ENCODE peak calls at places on chromosomes 1 and 21, in seven cellular contexts. L is stimulated activated CD8-positive, alpha-beta memory T cell treated with anti-CD3 and anti-CD28 coated beads, Interleukin-4, amount 100 ng/mL, for 24 hours; E is non-pigmented ciliary epithelial cell; Q is NCI-H1092 treated with DMSO at 0.1 percent for 48 hours; C is iPS-NIHi11; Y is tibial nerve; O is activated CD4-positive, alpha-beta T cell treated with anti-CD3 and anti-CD28 coated beads for 1 hour. H is an unnamed sample.

GRCh38 chr1:182394055-182394775 is 2.6 kb upstream of the GLUL start:
- DNase-seq in E (no peak), L (no peak), Y (no peak), Q (no peak), C (no peak), O (no peak), H (no peak)

GRCh38 chr1:76068953-76069561 is 5.5 kb upstream of the ST6GALNAC3 start:
- DNase-seq in E (no peak), Y (no peak), O (no peak), L (no peak), Q (peak; percentile 8), C (no peak), H (no peak)

GRCh38 chr1:90717665-90718410 is 736 bp upstream of the BARHL2 start:
- DNase-seq in O (no peak), Q (peak; percentile 86), Y (no peak), C (peak; percentile 90), L (no peak), E (no peak), H (no peak)

GRCh38 chr1:63888984-63889383 is 115.2 kb downstream of the ROR1 start:
- DNase-seq in O (no peak), Q (no peak), L (no peak), Y (no peak), E (no peak), C (no peak), H (no peak)

GRCh38 chr1:228317891-228318810 is 88.5 kb downstream of the TRIM11 start:
- DNase-seq in E (no peak), Y (peak; percentile 8), L (no peak), C (no peak), Q (no peak), O (no peak), H (no peak)

GRCh38 chr21:37783016-37783415 is 133.2 kb downstream of the KCNJ6 start:
- DNase-seq in L (no peak), Y (no peak), Q (no peak), C (no peak), O (no peak), E (no peak), H (no peak)

GRCh38 chr1:166628259-166628658 is 211.0 kb upstream of the POGK start:
- DNase-seq in Q (no peak), C (no peak), L (no peak), E (no peak), O (no peak), Y (no peak), H (no peak)

GRCh38 chr1:183598386-183598785 is 8.1 kb upstream of the NCF2 start:
- DNase-seq in O (no peak), Y (no peak), L (no peak), E (no peak), Q (no peak), C (no peak), H (no peak)

GRCh38 chr21:41783476-41784150 is 16.8 kb upstream of the RIPK4 start:
- DNase-seq in L (no peak), E (no peak), O (no peak), Q (peak; percentile 15), Y (no peak), C (no peak), H (no peak)

GRCh38 chr1:219317762-219318353 is 144.2 kb downstream of the LYPLAL1 start:
- DNase-seq in L (no peak), Y (no peak), O (no peak), E (no peak), C (peak; percentile 72), Q (no peak), H (no peak)

GRCh38 chr1:26999440-26999987 is 6.0 kb downstream of the TRNP1 start:
- DNase-seq in Q (no peak), E (peak; percentile 93), L (no peak), Y (peak; percentile 50), O (no peak), C (peak; percentile 72), H (peak; percentile 70)

GRCh38 chr1:28111157-28111556 is 22.7 kb upstream of the EYA3 start:
- DNase-seq in Q (no peak), L (no peak), C (no peak), O (no peak), Y (no peak), E (no peak), H (no peak)

GRCh38 chr1:37549341-37549740 is 4.8 kb downstream of the SNIP1 start:
- DNase-seq in C (no peak), Q (no peak), L (no peak), Y (no peak), O (no peak), E (no peak), H (no peak)

GRCh38 chr1:20227704-20228103 is 41.4 kb upstream of the PLA2G2C start:
- DNase-seq in L (no peak), Y (no peak), O (no peak), Q (no peak), E (no peak), C (no peak), H (no peak)

GRCh38 chr21:27306821-27307746 is 340.2 kb upstream of the ADAMTS5 start:
- DNase-seq in Y (no peak), L (no peak), Q (no peak), O (no peak), C (no peak), E (no peak), H (no peak)

GRCh38 chr1:230141797-230142607 is 75.0 kb downstream of the GALNT2 start:
- DNase-seq in Y (no peak), L (no peak), O (no peak), Q (no peak), C (no peak), E (no peak), H (no peak)

GRCh38 chr1:19734472-19734999 is 65.2 kb downstream of the TMCO4 start:
- DNase-seq in C (no peak), Y (no peak), Q (no peak), O (no peak), L (no peak), E (no peak), H (peak; percentile 32)

GRCh38 chr1:204255966-204256365 is 42.2 kb upstream of the GOLT1A start:
- DNase-seq in L (no peak), Q (no peak), O (no peak), E (no peak), C (peak; percentile 41), Y (no peak), H (no peak)

GRCh38 chr1:75265792-75266191 is 131.6 kb downstream of the LHX8 start:
- DNase-seq in E (no peak), L (no peak), Q (peak; percentile 33), Y (no peak), C (peak; percentile 38), O (no peak), H (no peak)

GRCh38 chr1:41739061-41739955 is 179.4 kb downstream of the HIVEP3 start:
- DNase-seq in C (no peak), Y (peak; percentile 62), Q (no peak), O (peak; percentile 39), E (no peak), L (peak; percentile 71), H (peak; percentile 64)

GRCh38 chr1:192263436-192263835 is 53.4 kb upstream of the RGS21 start:
- DNase-seq in Q (no peak), L (no peak), Y (no peak), E (peak; percentile 68), O (no peak), C (no peak), H (peak; percentile 20)

GRCh38 chr1:201825245-201825644 is 3.7 kb upstream of the IPO9 start:
- DNase-seq in C (no peak), Y (no peak), O (no peak), Q (no peak), L (no peak), E (no peak), H (no peak)